ENCODE peak calls at places on chromosomes 6 and 20, in six cellular contexts. U is GM04504; K is hypothalamus; J is H4; L is stimulated activated CD4-positive, alpha-beta T cell treated with anti-CD3 and anti-CD28 coated beads, Interleukin-1b, Interleukin-23, amount 100 ng/mL, for 24 hours; B is CD4-positive, alpha-beta T cell. E is an unnamed sample.

GRCh38 chr6:67141012-67141411 is 1434.0 kb upstream of the EYS start:
- DNase-seq in J (no peak), K (no peak), U (no peak), L (no peak), B (no peak), E (no peak)

GRCh38 chr6:99446076-99446475 is 21.0 kb upstream of the PNISR start:
- DNase-seq in J (no peak), U (no peak), B (no peak), K (no peak), L (no peak), E (peak)

GRCh38 chr6:39449022-39449421 is 126.5 kb upstream of the KCNK16 start:
- DNase-seq in U (no peak), J (no peak), L (no peak), B (no peak), K (no peak), E (no peak)

GRCh38 chr6:33633462-33634158 is 12.5 kb downstream of the ITPR3 start:
- DNase-seq in J (no peak), K (peak), B (peak), U (no peak), L (no peak), E (no peak)

GRCh38 chr6:138576303-138576702 is 77.0 kb upstream of the NHSL1 start:
- DNase-seq in L (no peak), J (no peak), U (no peak), B (no peak), K (no peak), E (no peak)

GRCh38 chr20:3072530-3073250 is 1.3 kb downstream of the OXT start:
- DNase-seq in U (no peak), B (no peak), L (no peak), J (no peak), K (no peak), E (no peak)

GRCh38 chr6:68976260-68976659 is 341.2 kb downstream of the ADGRB3 start:
- DNase-seq in K (no peak), J (no peak), L (no peak), B (no peak), U (no peak), E (no peak)

GRCh38 chr20:35319206-35320197 is 27.3 kb upstream of the FAM83C start:
- DNase-seq in K (no peak), J (peak), U (no peak), B (no peak), L (no peak), E (no peak)

GRCh38 chr20:37350655-37351574 is 5.0 kb downstream of the SRC start:
- DNase-seq in J (no peak), K (no peak), B (no peak), L (no peak), U (no peak), E (no peak)

GRCh38 chr6:20686142-20686541 is 151.9 kb downstream of the CDKAL1 start:
- DNase-seq in J (no peak), L (no peak), K (no peak), B (no peak), U (no peak), E (no peak)

GRCh38 chr6:135233676-135234491 is 52.8 kb downstream of the MYB start:
- DNase-seq in B (no peak), K (no peak), J (no peak), U (no peak), L (no peak), E (no peak)

GRCh38 chr6:52022675-52023074 is 64.7 kb downstream of the PKHD1 start:
- DNase-seq in L (no peak), J (no peak), B (no peak), K (no peak), U (no peak), E (no peak)

GRCh38 chr6:43746071-43746470 is 23.9 kb upstream of the VEGFA start:
- DNase-seq in U (no peak), L (no peak), J (no peak), K (no peak), B (no peak), E (no peak)

GRCh38 chr6:47727391-47727790 is 29.0 kb downstream of the ADGRF4 start:
- DNase-seq in J (peak), U (no peak), L (no peak), B (no peak), K (no peak), E (no peak)

E was measured in foreskin melanocyte.